ENCODE peak calls at places on chromosomes 5 and 9, in six cellular contexts. One of them, this sample, is unnamed.
A peak's percentile ranks its signal among the peaks of the same experiment; 100 is the strongest.

GRCh38 chr5:19987594-19988345 is at the start of gene CDH18:
- DNase-seq in RWPE1: peak; percentile 75
- DNase-seq in NCI-H69: peak; percentile 85
- DNase-seq in stimulated activated CD8-positive, alpha-beta memory T cell treated with anti-CD3 and anti-CD28 coated beads, Interleukin-15, amount 100 ng/mL, for 4 hours: no peak
- DNase-seq in PC-3: peak; percentile 44
- DNase-seq in central memory CD4-positive, alpha-beta T cell: no peak
- DNase-seq in this sample: peak; percentile 64

GRCh38 chr9:116671605-116672004 is 15.5 kb upstream of the TRIM32 start:
- DNase-seq in RWPE1: no peak
- DNase-seq in NCI-H69: no peak
- DNase-seq in stimulated activated CD8-positive, alpha-beta memory T cell treated with anti-CD3 and anti-CD28 coated beads, Interleukin-15, amount 100 ng/mL, for 4 hours: no peak
- DNase-seq in PC-3: no peak
- DNase-seq in central memory CD4-positive, alpha-beta T cell: no peak
- DNase-seq in this sample: no peak

GRCh38 chr9:114850871-114851270 is 45.0 kb upstream of the TNFSF15 start:
- DNase-seq in RWPE1: no peak
- DNase-seq in NCI-H69: no peak
- DNase-seq in stimulated activated CD8-positive, alpha-beta memory T cell treated with anti-CD3 and anti-CD28 coated beads, Interleukin-15, amount 100 ng/mL, for 4 hours: no peak
- DNase-seq in PC-3: peak; percentile 2
- DNase-seq in central memory CD4-positive, alpha-beta T cell: no peak
- DNase-seq in this sample: no peak

GRCh38 chr5:179166886-179167841 is 107.0 kb downstream of the ZNF354C start:
- DNase-seq in RWPE1: peak; percentile 42
- DNase-seq in NCI-H69: peak; percentile 54
- DNase-seq in stimulated activated CD8-positive, alpha-beta memory T cell treated with anti-CD3 and anti-CD28 coated beads, Interleukin-15, amount 100 ng/mL, for 4 hours: no peak
- DNase-seq in PC-3: peak; percentile 38
- DNase-seq in central memory CD4-positive, alpha-beta T cell: peak; percentile 33
- DNase-seq in this sample: peak; percentile 59

GRCh38 chr9:135060461-135061116 is 26.9 kb upstream of the OLFM1 start:
- DNase-seq in RWPE1: no peak
- DNase-seq in NCI-H69: no peak
- DNase-seq in stimulated activated CD8-positive, alpha-beta memory T cell treated with anti-CD3 and anti-CD28 coated beads, Interleukin-15, amount 100 ng/mL, for 4 hours: no peak
- DNase-seq in PC-3: no peak
- DNase-seq in central memory CD4-positive, alpha-beta T cell: no peak
- DNase-seq in this sample: no peak

GRCh38 chr9:14692536-14692917 is 705 bp downstream of the ZDHHC21 start:
- DNase-seq in RWPE1: no peak
- DNase-seq in NCI-H69: peak; percentile 76
- DNase-seq in stimulated activated CD8-positive, alpha-beta memory T cell treated with anti-CD3 and anti-CD28 coated beads, Interleukin-15, amount 100 ng/mL, for 4 hours: no peak
- DNase-seq in PC-3: no peak
- DNase-seq in central memory CD4-positive, alpha-beta T cell: no peak
- DNase-seq in this sample: peak; percentile 22

GRCh38 chr5:151480384-151480783 is 33.0 kb downstream of the SLC36A1 start:
- DNase-seq in RWPE1: no peak
- DNase-seq in NCI-H69: no peak
- DNase-seq in stimulated activated CD8-positive, alpha-beta memory T cell treated with anti-CD3 and anti-CD28 coated beads, Interleukin-15, amount 100 ng/mL, for 4 hours: no peak
- DNase-seq in PC-3: no peak
- DNase-seq in central memory CD4-positive, alpha-beta T cell: no peak
- DNase-seq in this sample: no peak

GRCh38 chr9:14096182-14096922 is 217.6 kb downstream of the NFIB start:
- DNase-seq in RWPE1: no peak
- DNase-seq in NCI-H69: peak; percentile 97
- DNase-seq in stimulated activated CD8-positive, alpha-beta memory T cell treated with anti-CD3 and anti-CD28 coated beads, Interleukin-15, amount 100 ng/mL, for 4 hours: no peak
- DNase-seq in PC-3: no peak
- DNase-seq in central memory CD4-positive, alpha-beta T cell: no peak
- DNase-seq in this sample: no peak

GRCh38 chr9:8552732-8553131 is 753.2 kb upstream of the DMAC1 start:
- DNase-seq in RWPE1: no peak
- DNase-seq in NCI-H69: no peak
- DNase-seq in stimulated activated CD8-positive, alpha-beta memory T cell treated with anti-CD3 and anti-CD28 coated beads, Interleukin-15, amount 100 ng/mL, for 4 hours: no peak
- DNase-seq in PC-3: no peak
- DNase-seq in central memory CD4-positive, alpha-beta T cell: no peak
- DNase-seq in this sample: no peak

GRCh38 chr9:106220415-106220814 is 526.1 kb downstream of the TMEM38B start:
- DNase-seq in RWPE1: no peak
- DNase-seq in NCI-H69: no peak
- DNase-seq in stimulated activated CD8-positive, alpha-beta memory T cell treated with anti-CD3 and anti-CD28 coated beads, Interleukin-15, amount 100 ng/mL, for 4 hours: no peak
- DNase-seq in PC-3: no peak
- DNase-seq in central memory CD4-positive, alpha-beta T cell: no peak
- DNase-seq in this sample: no peak

GRCh38 chr9:130498298-130498917 is 53.6 kb downstream of the ASS1 start:
- DNase-seq in RWPE1: no peak
- DNase-seq in NCI-H69: peak; percentile 88
- DNase-seq in stimulated activated CD8-positive, alpha-beta memory T cell treated with anti-CD3 and anti-CD28 coated beads, Interleukin-15, amount 100 ng/mL, for 4 hours: no peak
- DNase-seq in PC-3: no peak
- DNase-seq in central memory CD4-positive, alpha-beta T cell: no peak
- DNase-seq in this sample: peak; percentile 10

GRCh38 chr5:38462972-38463633 is 93.3 kb downstream of the LIFR start:
- DNase-seq in RWPE1: peak; percentile 13
- DNase-seq in NCI-H69: no peak
- DNase-seq in stimulated activated CD8-positive, alpha-beta memory T cell treated with anti-CD3 and anti-CD28 coated beads, Interleukin-15, amount 100 ng/mL, for 4 hours: no peak
- DNase-seq in PC-3: peak; percentile 88
- DNase-seq in central memory CD4-positive, alpha-beta T cell: no peak
- DNase-seq in this sample: peak; percentile 65

GRCh38 chr9:36268007-36268427 is 9.8 kb upstream of the GNE start:
- DNase-seq in RWPE1: peak; percentile 54
- DNase-seq in NCI-H69: no peak
- DNase-seq in stimulated activated CD8-positive, alpha-beta memory T cell treated with anti-CD3 and anti-CD28 coated beads, Interleukin-15, amount 100 ng/mL, for 4 hours: no peak
- DNase-seq in PC-3: peak; percentile 86
- DNase-seq in central memory CD4-positive, alpha-beta T cell: no peak
- DNase-seq in this sample: peak; percentile 69

GRCh38 chr5:134555223-134555790 is 29.8 kb downstream of the JADE2 start:
- DNase-seq in RWPE1: no peak
- DNase-seq in NCI-H69: no peak
- DNase-seq in stimulated activated CD8-positive, alpha-beta memory T cell treated with anti-CD3 and anti-CD28 coated beads, Interleukin-15, amount 100 ng/mL, for 4 hours: no peak
- DNase-seq in PC-3: no peak
- DNase-seq in central memory CD4-positive, alpha-beta T cell: peak; percentile 17
- DNase-seq in this sample: peak; percentile 22

GRCh38 chr5:157350939-157351338 is 85.0 kb downstream of the CYFIP2 start:
- DNase-seq in RWPE1: no peak
- DNase-seq in NCI-H69: no peak
- DNase-seq in stimulated activated CD8-positive, alpha-beta memory T cell treated with anti-CD3 and anti-CD28 coated beads, Interleukin-15, amount 100 ng/mL, for 4 hours: no peak
- DNase-seq in PC-3: no peak
- DNase-seq in central memory CD4-positive, alpha-beta T cell: no peak
- DNase-seq in this sample: no peak

GRCh38 chr5:138334867-138335447 is 3.1 kb upstream of the FAM53C start:
- DNase-seq in RWPE1: peak; percentile 50
- DNase-seq in NCI-H69: peak; percentile 9
- DNase-seq in stimulated activated CD8-positive, alpha-beta memory T cell treated with anti-CD3 and anti-CD28 coated beads, Interleukin-15, amount 100 ng/mL, for 4 hours: no peak
- DNase-seq in PC-3: no peak
- DNase-seq in central memory CD4-positive, alpha-beta T cell: no peak
- DNase-seq in this sample: peak; percentile 63

GRCh38 chr5:151743535-151743934 is 14.9 kb downstream of the ATOX1 start:
- DNase-seq in RWPE1: no peak
- DNase-seq in NCI-H69: no peak
- DNase-seq in stimulated activated CD8-positive, alpha-beta memory T cell treated with anti-CD3 and anti-CD28 coated beads, Interleukin-15, amount 100 ng/mL, for 4 hours: no peak
- DNase-seq in PC-3: no peak
- DNase-seq in central memory CD4-positive, alpha-beta T cell: no peak
- DNase-seq in this sample: peak; percentile 36

GRCh38 chr5:166382031-166382430 is 1909.4 kb upstream of the WWC1 start:
- DNase-seq in RWPE1: no peak
- DNase-seq in NCI-H69: no peak
- DNase-seq in stimulated activated CD8-positive, alpha-beta memory T cell treated with anti-CD3 and anti-CD28 coated beads, Interleukin-15, amount 100 ng/mL, for 4 hours: no peak
- DNase-seq in PC-3: no peak
- DNase-seq in central memory CD4-positive, alpha-beta T cell: no peak
- DNase-seq in this sample: no peak

GRCh38 chr5:168460606-168461005 is 25.7 kb upstream of the RARS1 start:
- DNase-seq in RWPE1: no peak
- DNase-seq in NCI-H69: no peak
- DNase-seq in stimulated activated CD8-positive, alpha-beta memory T cell treated with anti-CD3 and anti-CD28 coated beads, Interleukin-15, amount 100 ng/mL, for 4 hours: no peak
- DNase-seq in PC-3: no peak
- DNase-seq in central memory CD4-positive, alpha-beta T cell: no peak
- DNase-seq in this sample: no peak

GRCh38 chr9:114539718-114540410 is 34.6 kb upstream of the WHRN start:
- DNase-seq in RWPE1: no peak
- DNase-seq in NCI-H69: no peak
- DNase-seq in stimulated activated CD8-positive, alpha-beta memory T cell treated with anti-CD3 and anti-CD28 coated beads, Interleukin-15, amount 100 ng/mL, for 4 hours: no peak
- DNase-seq in PC-3: no peak
- DNase-seq in central memory CD4-positive, alpha-beta T cell: no peak
- DNase-seq in this sample: no peak

GRCh38 chr5:112833971-112834370 is 27.1 kb upstream of the SRP19 start:
- DNase-seq in RWPE1: no peak
- DNase-seq in NCI-H69: no peak
- DNase-seq in stimulated activated CD8-positive, alpha-beta memory T cell treated with anti-CD3 and anti-CD28 coated beads, Interleukin-15, amount 100 ng/mL, for 4 hours: no peak
- DNase-seq in PC-3: no peak
- DNase-seq in central memory CD4-positive, alpha-beta T cell: no peak
- DNase-seq in this sample: no peak

GRCh38 chr9:128371622-128372117 is 496 bp downstream of the URM1 start:
- DNase-seq in RWPE1: no peak
- DNase-seq in NCI-H69: no peak
- DNase-seq in stimulated activated CD8-positive, alpha-beta memory T cell treated with anti-CD3 and anti-CD28 coated beads, Interleukin-15, amount 100 ng/mL, for 4 hours: no peak
- DNase-seq in PC-3: no peak
- DNase-seq in central memory CD4-positive, alpha-beta T cell: no peak
- DNase-seq in this sample: peak; percentile 28

GRCh38 chr9:78707080-78707479 is 410.2 kb downstream of the PSAT1 start:
- DNase-seq in RWPE1: no peak
- DNase-seq in NCI-H69: no peak
- DNase-seq in stimulated activated CD8-positive, alpha-beta memory T cell treated with anti-CD3 and anti-CD28 coated beads, Interleukin-15, amount 100 ng/mL, for 4 hours: no peak
- DNase-seq in PC-3: no peak
- DNase-seq in central memory CD4-positive, alpha-beta T cell: no peak
- DNase-seq in this sample: no peak

GRCh38 chr5:153749941-153750340 is 259.5 kb downstream of the GRIA1 start:
- DNase-seq in RWPE1: no peak
- DNase-seq in NCI-H69: peak; percentile 92
- DNase-seq in stimulated activated CD8-positive, alpha-beta memory T cell treated with anti-CD3 and anti-CD28 coated beads, Interleukin-15, amount 100 ng/mL, for 4 hours: no peak
- DNase-seq in PC-3: no peak
- DNase-seq in central memory CD4-positive, alpha-beta T cell: no peak
- DNase-seq in this sample: no peak

GRCh38 chr5:149126898-149127297 is 14.4 kb upstream of the ABLIM3 start:
- DNase-seq in RWPE1: no peak
- DNase-seq in NCI-H69: no peak
- DNase-seq in stimulated activated CD8-positive, alpha-beta memory T cell treated with anti-CD3 and anti-CD28 coated beads, Interleukin-15, amount 100 ng/mL, for 4 hours: no peak
- DNase-seq in PC-3: peak; percentile 34
- DNase-seq in central memory CD4-positive, alpha-beta T cell: no peak
- DNase-seq in this sample: no peak

GRCh38 chr5:91028518-91028956 is 354.6 kb downstream of the ARRDC3 start:
- DNase-seq in RWPE1: no peak
- DNase-seq in NCI-H69: peak; percentile 78
- DNase-seq in stimulated activated CD8-positive, alpha-beta memory T cell treated with anti-CD3 and anti-CD28 coated beads, Interleukin-15, amount 100 ng/mL, for 4 hours: no peak
- DNase-seq in PC-3: no peak
- DNase-seq in central memory CD4-positive, alpha-beta T cell: no peak
- DNase-seq in this sample: no peak

GRCh38 chr9:111897831-111898144 is 1.2 kb downstream of the UGCG start:
- DNase-seq in RWPE1: no peak
- DNase-seq in NCI-H69: no peak
- DNase-seq in stimulated activated CD8-positive, alpha-beta memory T cell treated with anti-CD3 and anti-CD28 coated beads, Interleukin-15, amount 100 ng/mL, for 4 hours: no peak
- DNase-seq in PC-3: peak; percentile 13
- DNase-seq in central memory CD4-positive, alpha-beta T cell: no peak
- DNase-seq in this sample: no peak

GRCh38 chr5:33310471-33310870 is 130.3 kb upstream of the TARS1 start:
- DNase-seq in RWPE1: peak; percentile 66
- DNase-seq in NCI-H69: no peak
- DNase-seq in stimulated activated CD8-positive, alpha-beta memory T cell treated with anti-CD3 and anti-CD28 coated beads, Interleukin-15, amount 100 ng/mL, for 4 hours: no peak
- DNase-seq in PC-3: peak; percentile 86
- DNase-seq in central memory CD4-positive, alpha-beta T cell: no peak
- DNase-seq in this sample: peak; percentile 93

GRCh38 chr9:113602126-113603119 is 138.9 kb downstream of the RGS3 start:
- DNase-seq in RWPE1: peak; percentile 93
- DNase-seq in NCI-H69: peak; percentile 99
- DNase-seq in stimulated activated CD8-positive, alpha-beta memory T cell treated with anti-CD3 and anti-CD28 coated beads, Interleukin-15, amount 100 ng/mL, for 4 hours: peak; percentile 34
- DNase-seq in PC-3: peak; percentile 22
- DNase-seq in central memory CD4-positive, alpha-beta T cell: no peak
- DNase-seq in this sample: peak; percentile 94

GRCh38 chr9:14209399-14209990 is 104.4 kb downstream of the NFIB start:
- DNase-seq in RWPE1: no peak
- DNase-seq in NCI-H69: peak; percentile 94
- DNase-seq in stimulated activated CD8-positive, alpha-beta memory T cell treated with anti-CD3 and anti-CD28 coated beads, Interleukin-15, amount 100 ng/mL, for 4 hours: no peak
- DNase-seq in PC-3: peak; percentile 66
- DNase-seq in central memory CD4-positive, alpha-beta T cell: no peak
- DNase-seq in this sample: no peak

GRCh38 chr9:77800924-77801551 is 152.9 kb upstream of the GNA14 start:
- DNase-seq in RWPE1: no peak
- DNase-seq in NCI-H69: no peak
- DNase-seq in stimulated activated CD8-positive, alpha-beta memory T cell treated with anti-CD3 and anti-CD28 coated beads, Interleukin-15, amount 100 ng/mL, for 4 hours: no peak
- DNase-seq in PC-3: no peak
- DNase-seq in central memory CD4-positive, alpha-beta T cell: no peak
- DNase-seq in this sample: no peak

GRCh38 chr5:176618783-176619182 is 8.8 kb upstream of the GPRIN1 start:
- DNase-seq in RWPE1: no peak
- DNase-seq in NCI-H69: no peak
- DNase-seq in stimulated activated CD8-positive, alpha-beta memory T cell treated with anti-CD3 and anti-CD28 coated beads, Interleukin-15, amount 100 ng/mL, for 4 hours: no peak
- DNase-seq in PC-3: no peak
- DNase-seq in central memory CD4-positive, alpha-beta T cell: no peak
- DNase-seq in this sample: no peak

GRCh38 chr5:172455511-172456061 is 1.3 kb upstream of the SH3PXD2B start:
- DNase-seq in RWPE1: no peak
- DNase-seq in NCI-H69: no peak
- DNase-seq in stimulated activated CD8-positive, alpha-beta memory T cell treated with anti-CD3 and anti-CD28 coated beads, Interleukin-15, amount 100 ng/mL, for 4 hours: no peak
- DNase-seq in PC-3: no peak
- DNase-seq in central memory CD4-positive, alpha-beta T cell: no peak
- DNase-seq in this sample: peak; percentile 42